ENCODE peak calls at places on chromosomes 2 and 18, in four cellular contexts. T is AG04450, G is amniotic stem cell, S is lung microvascular endothelial cell. C is an unnamed sample.

GRCh38 chr2:37614061-37614802 is 57.2 kb downstream of the CDC42EP3 start:
- DNase-seq in T (peak), G (peak), S (peak), C (peak)

GRCh38 chr2:120436460-120436739 is 90.5 kb downstream of the INHBB start:
- DNase-seq in T (no peak), G (no peak), S (no peak), C (no peak)

GRCh38 chr2:171479154-171479814 is 43.0 kb upstream of the CYBRD1 start:
- DNase-seq in T (no peak), G (no peak), S (peak), C (no peak)

GRCh38 chr2:201960300-201960699 is 73.4 kb upstream of the FZD7 start:
- DNase-seq in T (no peak), G (no peak), S (no peak), C (no peak)

GRCh38 chr2:24011278-24012104 is 1.6 kb downstream of the MFSD2B start:
- DNase-seq in T (no peak), G (no peak), S (no peak), C (no peak)

GRCh38 chr2:192035731-192036442 is 158.8 kb downstream of the TMEFF2 start:
- DNase-seq in T (peak), G (peak), S (peak), C (no peak)

GRCh38 chr2:241894681-241895426 is 25.3 kb downstream of the RTP5 start:
- DNase-seq in T (no peak), G (no peak), S (no peak), C (no peak)

GRCh38 chr18:49819768-49820662 is 6.7 kb upstream of the ACAA2 start:
- DNase-seq in T (no peak), G (no peak), S (peak), C (no peak)

C was measured in skeletal muscle cell.